ENCODE peak calls at places on chromosome 1, in nine cellular contexts. C is naive thymus-derived CD4-positive, alpha-beta T cell; R is neuronal stem cell; H is right lobe of liver; K is hepatocyte; Z is right cardiac atrium; L is left ventricle myocardium inferior; S is IMR-90; E is lower lobe of right lung. W is an unnamed sample.

GRCh38 chr1:156828414-156829085 is 11.9 kb upstream of the SH2D2A start:
- DNase-seq in C (no peak), R (no peak), H (no peak), K (no peak), Z (no peak), L (no peak), S (no peak), E (no peak), W (no peak)

GRCh38 chr1:93774707-93775106 is 93.1 kb upstream of the BCAR3 start:
- DNase-seq in C (no peak), R (no peak), H (no peak), K (no peak), Z (no peak), L (no peak), S (peak; percentile 68), E (no peak), W (no peak)

GRCh38 chr1:54888080-54888733 is 1.2 kb upstream of the DHCR24 start:
- DNase-seq in C (no peak), R (no peak), H (no peak), K (peak; percentile 35), Z (no peak), L (no peak), S (no peak), E (no peak), W (no peak)

GRCh38 chr1:242788771-242789170 is 264.3 kb upstream of the PLD5 start:
- DNase-seq in C (no peak), R (no peak), H (no peak), K (no peak), Z (no peak), L (no peak), S (no peak), E (no peak), W (no peak)

GRCh38 chr1:234139966-234140365 is 233.3 kb upstream of the COA6 start:
- DNase-seq in C (no peak), R (no peak), H (no peak), K (no peak), Z (no peak), L (no peak), S (peak; percentile 92), E (no peak), W (peak; percentile 34)

GRCh38 chr1:66676616-66677298 is 75.5 kb upstream of the DYNLT5 start:
- DNase-seq in C (no peak), R (no peak), H (no peak), K (peak; percentile 13), Z (no peak), L (no peak), S (peak; percentile 69), E (no peak), W (peak; percentile 50)

GRCh38 chr1:3968851-3969250 is 68.8 kb upstream of the C1orf174 start:
- DNase-seq in C (no peak), R (peak; percentile 12), H (no peak), K (no peak), Z (no peak), L (no peak), S (no peak), E (no peak), W (no peak)

GRCh38 chr1:54081306-54082270 is 28.2 kb downstream of the TCEANC2 start:
- DNase-seq in C (peak; percentile 50), R (peak; percentile 73), H (peak; percentile 85), K (peak; percentile 87), Z (peak; percentile 41), L (peak; percentile 36), S (peak; percentile 67), E (peak; percentile 85), W (peak; percentile 44)

GRCh38 chr1:207514890-207515289 is 18.9 kb downstream of the CR1 start:
- DNase-seq in C (no peak), R (no peak), H (no peak), K (no peak), Z (no peak), L (no peak), S (no peak), E (no peak), W (no peak)

GRCh38 chr1:207518608-207519239 is 22.8 kb downstream of the CR1 start:
- DNase-seq in C (no peak), R (no peak), H (no peak), K (no peak), Z (no peak), L (no peak), S (no peak), E (no peak), W (no peak)

GRCh38 chr1:207520946-207521345 is 25.0 kb downstream of the CR1 start:
- DNase-seq in C (no peak), R (no peak), H (no peak), K (no peak), Z (no peak), L (no peak), S (no peak), E (no peak), W (no peak)

GRCh38 chr1:207516729-207517128 is 20.8 kb downstream of the CR1 start:
- DNase-seq in C (no peak), R (no peak), H (no peak), K (no peak), Z (no peak), L (no peak), S (no peak), E (no peak), W (no peak)

GRCh38 chr1:207519505-207520399 is 23.8 kb downstream of the CR1 start:
- DNase-seq in C (no peak), R (no peak), H (no peak), K (no peak), Z (no peak), L (no peak), S (no peak), E (no peak), W (no peak)
- H3K4me3 ChIP-seq in C (no peak overlapping the region), R (no peak overlapping the region), H (no peak overlapping the region), K (no peak overlapping the region), Z (no peak overlapping the region), L (no peak overlapping the region), S (no peak overlapping the region), E (no peak overlapping the region), W (no peak overlapping the region)

GRCh38 chr1:25166847-25167246 is 65.5 kb downstream of the SYF2 start:
- DNase-seq in C (no peak), R (no peak), H (no peak), K (no peak), Z (no peak), L (no peak), S (no peak), E (no peak), W (no peak)

GRCh38 chr1:25168193-25169071 is 63.9 kb downstream of the SYF2 start:
- DNase-seq in C (no peak), R (no peak), H (no peak), K (peak; percentile 80), Z (no peak), L (no peak), S (no peak), E (no peak), W (peak; percentile 15)

GRCh38 chr1:25169610-25170009 is 62.7 kb downstream of the SYF2 start:
- DNase-seq in C (no peak), R (no peak), H (no peak), K (no peak), Z (no peak), L (no peak), S (no peak), E (no peak), W (no peak)

GRCh38 chr1:25169168-25169567 is 63.1 kb downstream of the SYF2 start:
- DNase-seq in C (no peak), R (no peak), H (no peak), K (no peak), Z (no peak), L (no peak), S (no peak), E (no peak), W (no peak)

DNA sequence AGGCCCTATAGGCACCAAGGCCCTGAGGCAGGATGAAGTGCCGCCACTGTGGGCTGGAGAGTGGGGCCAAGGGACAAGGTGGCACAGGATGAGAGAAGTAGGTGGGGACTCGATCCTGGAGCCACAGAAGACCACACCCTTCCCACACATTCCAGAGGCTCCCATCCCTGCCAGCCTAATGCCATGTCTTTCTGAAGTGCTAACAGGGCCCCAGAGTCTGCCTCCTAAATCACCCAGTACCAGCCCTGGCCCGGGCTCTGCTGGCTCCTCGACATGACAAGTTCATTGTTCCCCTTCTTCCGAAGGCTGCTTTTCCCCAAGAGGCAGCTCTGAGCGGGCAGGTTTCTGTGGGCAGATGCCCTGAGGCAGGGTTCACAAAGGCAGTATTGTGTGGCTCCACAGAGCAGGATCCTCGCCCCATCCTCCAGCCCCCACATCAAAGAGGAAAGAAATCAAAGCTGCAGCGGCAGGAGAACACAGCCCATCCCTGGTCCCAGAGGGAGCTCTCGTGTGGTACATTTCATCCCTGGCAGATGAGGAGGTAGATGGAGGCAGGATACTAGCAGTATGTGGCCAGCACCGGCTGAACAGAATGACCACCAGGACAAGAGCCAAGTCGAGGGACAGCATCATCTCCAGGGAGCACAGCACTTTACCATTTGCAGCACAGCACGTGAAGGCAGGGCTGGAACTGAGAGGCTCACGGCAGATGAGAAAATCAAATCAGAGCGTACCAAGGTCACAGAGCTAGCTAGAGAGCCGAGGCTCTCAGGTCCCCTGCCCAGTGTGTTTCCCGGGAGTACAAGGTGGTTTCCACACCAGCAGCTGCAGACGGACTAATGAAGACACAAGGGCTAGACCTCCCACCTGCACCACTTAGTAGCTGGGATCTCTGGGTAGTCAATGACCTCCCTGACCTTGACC is 64.8 kb downstream of the SYF2 start:
- DNase-seq in C (no peak), R (no peak), H (no peak), K (peak; percentile 43), Z (no peak), L (no peak), S (no peak), E (no peak), W (peak; percentile 44)
- H3K27ac ChIP-seq in C (no peak overlapping the region), R (no peak overlapping the region), H (peak overlapping the region; percentile 0), K (peak overlapping the region; percentile 77), Z (no peak overlapping the region), L (no peak overlapping the region), S (no peak overlapping the region), E (no peak overlapping the region), W (no peak overlapping the region)

DNA sequence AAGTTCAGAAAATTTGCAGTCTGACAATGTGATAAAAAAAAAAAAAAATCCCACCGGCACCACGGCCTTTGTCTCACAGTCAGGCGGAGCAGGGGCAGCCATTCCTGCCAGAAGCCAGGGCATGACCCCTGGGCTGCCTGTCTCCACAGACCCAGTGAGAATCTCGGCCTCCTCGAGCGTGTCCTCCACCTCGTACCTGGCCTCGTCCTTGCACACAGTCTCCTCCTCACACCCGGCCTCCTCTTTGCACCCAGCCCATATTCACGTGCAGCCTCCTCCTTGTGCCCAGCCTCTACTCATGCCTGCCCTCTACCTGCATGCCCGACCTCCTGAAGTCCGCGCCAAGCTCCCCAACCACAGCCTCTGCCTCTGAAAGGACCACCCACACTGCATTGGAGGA is 182.0 kb downstream of the AGBL4 start:
- DNase-seq in C (no peak), R (no peak), H (no peak), K (no peak), Z (no peak), L (no peak), S (no peak), E (no peak), W (no peak)
- H3K9me3 ChIP-seq in C (peaks cover 25% of the 10 kb centered on the region), R (peaks cover 18% of the 10 kb centered on the region), H (no peaks in the 10 kb centered on the region), K (no peaks in the 10 kb centered on the region), Z (peaks cover 11% of the 10 kb centered on the region), L (peaks cover 58% of the 10 kb centered on the region), S (peaks cover 40% of the 10 kb centered on the region), E (peaks cover 23% of the 10 kb centered on the region), W (peaks cover 6% of the 10 kb centered on the region)

GRCh38 chr1:43302721-43303476 is 2.1 kb downstream of the TIE1 start:
- DNase-seq in C (no peak), R (no peak), H (peak; percentile 18), K (peak; percentile 60), Z (no peak), L (no peak), S (peak; percentile 52), E (peak; percentile 6), W (no peak)

GRCh38 chr1:43304771-43305300 is 4.1 kb downstream of the TIE1 start:
- DNase-seq in C (no peak), R (no peak), H (peak; percentile 54), K (no peak), Z (no peak), L (no peak), S (no peak), E (peak; percentile 44), W (no peak)

GRCh38 chr1:43304287-43304615 is 3.5 kb downstream of the TIE1 start:
- DNase-seq in C (no peak), R (no peak), H (no peak), K (no peak), Z (no peak), L (no peak), S (no peak), E (peak; percentile 21), W (no peak)

GRCh38 chr1:43302226-43302625 is 1.4 kb downstream of the TIE1 start:
- DNase-seq in C (no peak), R (no peak), H (peak; percentile 11), K (no peak), Z (no peak), L (no peak), S (no peak), E (no peak), W (no peak)

GRCh38 chr1:43303477-43304286 is 2.9 kb downstream of the TIE1 start:
- DNase-seq in C (no peak), R (no peak), H (peak; percentile 68), K (no peak), Z (no peak), L (no peak), S (no peak), E (peak; percentile 20), W (no peak)
- H3K4me3 ChIP-seq in C (no peak overlapping the region), R (no peak overlapping the region), H (no peak overlapping the region), K (no peak overlapping the region), Z (peak overlapping the region; percentile 13), L (peak overlapping the region; percentile 65), S (no peak overlapping the region), E (peak overlapping the region; percentile 53), W (no peak overlapping the region)

W was measured in SJSA1.